ENCODE peak calls at places on chromosomes 16 and 17, in six cellular contexts. A is HFFc6, L is choroid plexus epithelial cell, Y is stomach, S is OCI-LY7, X is mucosa of descending colon. C is an unnamed sample.

GRCh38 chr17:28049071-28049470 is 6.6 kb downstream of the NLK start:
- DNase-seq in Y (no peak), S (no peak), L (no peak), X (no peak), A (no peak), C (no peak)

GRCh38 chr17:11618861-11619566 is 20.7 kb downstream of the DNAH9 start:
- DNase-seq in Y (peak; percentile 87), S (no peak), L (no peak), A (no peak), X (peak; percentile 83), C (peak; percentile 79)

GRCh38 chr17:63356275-63356905 is 89.7 kb downstream of the CYB561 start:
- DNase-seq in Y (no peak), A (peak; percentile 98), X (no peak), L (peak; percentile 86), S (no peak), C (no peak)

GRCh38 chr17:61325382-61326073 is 74.1 kb upstream of the TBX2 start:
- DNase-seq in S (no peak), Y (no peak), X (no peak), L (no peak), A (peak; percentile 82), C (no peak)

GRCh38 chr16:14302031-14302398 is 230.9 kb downstream of the MRTFB start:
- DNase-seq in A (peak; percentile 40), X (peak; percentile 41), S (peak; percentile 84), Y (peak; percentile 62), L (peak; percentile 46), C (peak; percentile 68)

GRCh38 chr17:75486151-75486550 is 29.2 kb downstream of the CASKIN2 start:
- DNase-seq in Y (no peak), X (no peak), A (no peak), L (no peak), S (no peak), C (no peak)

GRCh38 chr17:5226940-5227878 is 7.5 kb downstream of the SCIMP start:
- DNase-seq in S (peak; percentile 71), L (no peak), Y (no peak), A (no peak), X (no peak), C (no peak)

GRCh38 chr17:40480501-40481003 is 20.9 kb downstream of the TNS4 start:
- DNase-seq in L (no peak), S (peak; percentile 67), Y (peak; percentile 30), X (peak; percentile 47), A (peak; percentile 22), C (peak; percentile 91)

GRCh38 chr16:68548947-68549346 is 9.9 kb downstream of the ZFP90 start:
- DNase-seq in S (no peak), A (no peak), Y (no peak), L (no peak), X (no peak), C (no peak)

GRCh38 chr16:86809458-86809955 is 231.2 kb downstream of the FOXL1 start:
- DNase-seq in X (no peak), L (peak; percentile 47), S (no peak), A (peak; percentile 63), Y (no peak), C (peak; percentile 52)

GRCh38 chr16:77434365-77435239 is at the start of gene ADAMTS18:
- DNase-seq in S (no peak), X (no peak), Y (no peak), A (no peak), L (no peak), C (no peak)

GRCh38 chr17:29444589-29444988 is 54.4 kb downstream of the TAOK1 start:
- DNase-seq in L (peak; percentile 45), S (no peak), X (no peak), Y (no peak), A (peak; percentile 49), C (no peak)

GRCh38 chr16:51524555-51525373 is 373.7 kb upstream of the SALL1 start:
- DNase-seq in Y (no peak), L (peak; percentile 71), S (no peak), X (no peak), A (peak; percentile 53), C (peak; percentile 46)

GRCh38 chr17:81500026-81500425 is 12.6 kb downstream of the ACTG1 start:
- DNase-seq in L (peak; percentile 60), X (no peak), S (no peak), Y (no peak), A (no peak), C (no peak)

GRCh38 chr16:1054660-1055556 is 17.6 kb upstream of the SSTR5 start:
- DNase-seq in A (no peak), Y (peak; percentile 68), S (peak; percentile 7), L (peak; percentile 70), X (peak; percentile 75), C (peak; percentile 85)

GRCh38 chr16:25140459-25140858 is 28.9 kb downstream of the LCMT1 start:
- DNase-seq in Y (no peak), X (no peak), A (peak; percentile 5), S (no peak), L (peak; percentile 56), C (no peak)

GRCh38 chr17:17453088-17453487 is 23.7 kb upstream of the MED9 start:
- DNase-seq in L (no peak), Y (peak; percentile 14), X (no peak), S (no peak), A (no peak), C (no peak)

GRCh38 chr16:75555213-75555706 is 792 bp downstream of the TMEM231 start:
- DNase-seq in Y (peak; percentile 67), X (peak; percentile 80), A (peak; percentile 92), L (peak; percentile 91), S (peak; percentile 69), C (peak; percentile 88)

GRCh38 chr17:30124273-30124796 is 7.7 kb downstream of the NSRP1 start:
- DNase-seq in A (no peak), S (no peak), Y (no peak), X (no peak), L (no peak), C (no peak)

GRCh38 chr16:77548766-77549165 is 113.9 kb upstream of the ADAMTS18 start:
- DNase-seq in X (no peak), S (no peak), L (no peak), Y (no peak), A (no peak), C (no peak)

GRCh38 chr17:58487589-58488427 is at the start of gene HSF5:
- DNase-seq in S (no peak), A (no peak), X (peak; percentile 14), L (peak; percentile 4), Y (peak; percentile 36), C (no peak)

GRCh38 chr17:13030459-13031305 is 12.9 kb upstream of the ELAC2 start:
- DNase-seq in A (peak; percentile 50), Y (no peak), S (peak; percentile 62), L (peak; percentile 69), X (peak; percentile 70), C (peak; percentile 36)

GRCh38 chr17:75345514-75346167 is 56.4 kb upstream of the SLC25A19 start:
- DNase-seq in L (no peak), A (no peak), Y (no peak), S (peak; percentile 98), X (no peak), C (peak; percentile 22)

GRCh38 chr17:42010898-42011516 is 6.2 kb downstream of the DNAJC7 start:
- DNase-seq in X (no peak), L (peak; percentile 63), Y (no peak), A (peak; percentile 41), S (no peak), C (no peak)

GRCh38 chr17:63696381-63696961 is 3.5 kb downstream of the LIMD2 start:
- DNase-seq in A (peak; percentile 11), Y (peak; percentile 27), S (peak; percentile 84), X (no peak), L (peak; percentile 49), C (no peak)

GRCh38 chr17:17698869-17699351 is 17.7 kb downstream of the RAI1 start:
- DNase-seq in Y (no peak), X (no peak), A (no peak), L (no peak), S (no peak), C (no peak)

GRCh38 chr17:51428668-51429486 is 168.5 kb downstream of the UTP18 start:
- DNase-seq in S (no peak), A (no peak), Y (peak; percentile 42), L (no peak), X (no peak), C (no peak)

GRCh38 chr16:17083628-17084027 is 387.1 kb downstream of the XYLT1 start:
- DNase-seq in L (no peak), S (no peak), A (no peak), X (no peak), Y (no peak), C (no peak)

GRCh38 chr16:13961099-13961811 is 41.3 kb downstream of the ERCC4 start:
- DNase-seq in X (peak; percentile 9), Y (no peak), A (no peak), L (peak; percentile 97), S (no peak), C (no peak)

GRCh38 chr17:27153005-27153404 is 140.9 kb upstream of the WSB1 start:
- DNase-seq in A (no peak), L (no peak), Y (no peak), S (no peak), X (no peak), C (no peak)

GRCh38 chr17:80442305-80442659 is 27.3 kb downstream of the ENDOV start:
- DNase-seq in A (no peak), X (no peak), Y (no peak), L (no peak), S (no peak), C (no peak)
- TF ChIP-seq CTCF in A (no peak), X (no peak), Y (no peak), L (no peak), S (no peak), C (no peak)

GRCh38 chr17:70808596-70808995 is 639.3 kb downstream of the KCNJ2 start:
- DNase-seq in S (peak; percentile 19), L (peak; percentile 32), A (no peak), Y (no peak), X (peak; percentile 7), C (peak; percentile 3)

GRCh38 chr17:70810609-70811008 is 641.3 kb downstream of the KCNJ2 start:
- DNase-seq in L (peak; percentile 50), A (no peak), Y (no peak), S (no peak), X (no peak), C (no peak)
- TF ChIP-seq CTCF in L (no peak), A (no peak), Y (no peak), S (no peak), X (no peak), C (no peak)

GRCh38 chr17:48259710-48260291 is 152.2 kb downstream of the SNX11 start:
- DNase-seq in S (peak; percentile 41), Y (no peak), L (peak; percentile 67), A (peak; percentile 25), X (peak; percentile 43), C (peak; percentile 60)

GRCh38 chr17:48258317-48258716 is 150.8 kb downstream of the SNX11 start:
- DNase-seq in Y (no peak), A (no peak), L (no peak), X (no peak), S (no peak), C (no peak)

GRCh38 chr17:48261297-48261880 is 153.8 kb downstream of the SNX11 start:
- DNase-seq in S (peak; percentile 38), A (peak; percentile 7), X (peak; percentile 47), Y (no peak), L (peak; percentile 16), C (peak; percentile 71)

GRCh38 chr17:48262982-48263586 is 155.5 kb downstream of the SNX11 start:
- DNase-seq in S (peak; percentile 33), A (peak; percentile 9), L (peak; percentile 43), X (no peak), Y (no peak), C (no peak)
- TF ChIP-seq CTCF in S (peak; percentile 86), A (peak; percentile 75), L (peak; percentile 60), X (no peak), Y (no peak), C (peak; percentile 82)

GRCh38 chr17:7186241-7186640 is 7.1 kb upstream of the ASGR1 start:
- DNase-seq in S (peak; percentile 26), X (no peak), A (no peak), Y (no peak), L (no peak), C (no peak)
- TF ChIP-seq CTCF in S (peak; percentile 60), X (no peak), A (peak; percentile 50), Y (no peak), L (peak; percentile 15), C (no peak)

GRCh38 chr16:64152010-64152767 is 969.7 kb downstream of the CDH11 start:
- DNase-seq in X (no peak), L (peak; percentile 21), Y (no peak), A (peak; percentile 40), S (no peak), C (no peak)
- TF ChIP-seq CTCF in X (no peak), L (no peak), Y (no peak), A (peak; percentile 39), S (no peak), C (no peak)

C was measured in Calu3.